ENCODE peak calls at places on chromosomes 1 and 21, in four cellular contexts. One of them, this sample, is unnamed. For H3K9me3, the result is how much of the 10 kb centered on the place peaks cover.

GRCh38 chr1:161305872-161306519 is 3.8 kb downstream of the MPZ start:
- DNase-seq in esophagus squamous epithelium: peak
- DNase-seq in Peyer's patch: peak
- DNase-seq in heart left ventricle: peak
- DNase-seq in this sample: peak

GRCh38 chr21:29181799-29182470 is 51.5 kb downstream of the MAP3K7CL start:
- DNase-seq in esophagus squamous epithelium: no peak
- DNase-seq in Peyer's patch: no peak
- DNase-seq in heart left ventricle: no peak
- DNase-seq in this sample: no peak

GRCh38 chr1:114319480-114319879 is 165.8 kb upstream of the SYT6 start:
- DNase-seq in esophagus squamous epithelium: no peak
- DNase-seq in Peyer's patch: no peak
- DNase-seq in heart left ventricle: no peak
- DNase-seq in this sample: no peak

GRCh38 chr1:201229095-201229494 is 38.5 kb downstream of the IGFN1 start:
- DNase-seq in esophagus squamous epithelium: no peak
- DNase-seq in Peyer's patch: no peak
- DNase-seq in heart left ventricle: no peak
- DNase-seq in this sample: no peak

GRCh38 chr1:114154963-114155322 is 1.3 kb upstream of the SYT6 start:
- DNase-seq in esophagus squamous epithelium: no peak
- DNase-seq in Peyer's patch: no peak
- DNase-seq in heart left ventricle: no peak
- DNase-seq in this sample: no peak

GRCh38 chr1:178518894-178519293 is 6.0 kb downstream of the TEX35 start:
- DNase-seq in esophagus squamous epithelium: no peak
- DNase-seq in Peyer's patch: peak
- DNase-seq in heart left ventricle: no peak
- DNase-seq in this sample: peak

GRCh38 chr1:67836769-67837168 is 3.5 kb upstream of the GNG12 start:
- DNase-seq in esophagus squamous epithelium: no peak
- DNase-seq in Peyer's patch: no peak
- DNase-seq in heart left ventricle: no peak
- DNase-seq in this sample: no peak

GRCh38 chr1:109812691-109813393 is 49.1 kb upstream of the EPS8L3 start:
- DNase-seq in esophagus squamous epithelium: no peak
- DNase-seq in Peyer's patch: no peak
- DNase-seq in heart left ventricle: no peak
- DNase-seq in this sample: no peak

GRCh38 chr1:195530961-195531360 is 1077.3 kb downstream of the KCNT2 start:
- DNase-seq in esophagus squamous epithelium: no peak
- DNase-seq in Peyer's patch: no peak
- DNase-seq in heart left ventricle: no peak
- DNase-seq in this sample: no peak

GRCh38 chr21:35861656-35862055 is 198.7 kb downstream of the SETD4 start:
- DNase-seq in esophagus squamous epithelium: no peak
- DNase-seq in Peyer's patch: no peak
- DNase-seq in heart left ventricle: no peak
- DNase-seq in this sample: no peak

GRCh38 chr1:97119260-97119659 is 397.7 kb downstream of the PTBP2 start:
- DNase-seq in esophagus squamous epithelium: no peak
- DNase-seq in Peyer's patch: no peak
- DNase-seq in heart left ventricle: no peak
- DNase-seq in this sample: no peak

GRCh38 chr1:145962157-145963102 is 1.9 kb downstream of the ANKRD34A start:
- DNase-seq in esophagus squamous epithelium: no peak
- DNase-seq in Peyer's patch: peak
- DNase-seq in heart left ventricle: peak
- DNase-seq in this sample: peak

GRCh38 chr1:64598100-64598571 is 128.2 kb downstream of the CACHD1 start:
- DNase-seq in esophagus squamous epithelium: no peak
- DNase-seq in Peyer's patch: no peak
- DNase-seq in heart left ventricle: no peak
- DNase-seq in this sample: no peak

GRCh38 chr1:182446033-182446669 is 3.8 kb upstream of the RGSL1 start:
- DNase-seq in esophagus squamous epithelium: no peak
- DNase-seq in Peyer's patch: no peak
- DNase-seq in heart left ventricle: no peak
- DNase-seq in this sample: no peak

GRCh38 chr1:80417651-80418050 is 1383.1 kb upstream of the ADGRL2 start:
- DNase-seq in esophagus squamous epithelium: no peak
- DNase-seq in Peyer's patch: no peak
- DNase-seq in heart left ventricle: no peak
- DNase-seq in this sample: no peak

GRCh38 chr1:108646661-108647269 is 14.1 kb downstream of the HENMT1 start:
- DNase-seq in esophagus squamous epithelium: peak
- DNase-seq in Peyer's patch: peak
- DNase-seq in heart left ventricle: peak
- DNase-seq in this sample: peak

GRCh38 chr1:10613340-10613739 is 138.6 kb downstream of the PEX14 start:
- DNase-seq in esophagus squamous epithelium: no peak
- DNase-seq in Peyer's patch: no peak
- DNase-seq in heart left ventricle: no peak
- DNase-seq in this sample: peak

GRCh38 chr1:7315316-7315715 is 455.8 kb upstream of the VAMP3 start:
- DNase-seq in esophagus squamous epithelium: no peak
- DNase-seq in Peyer's patch: no peak
- DNase-seq in heart left ventricle: no peak
- DNase-seq in this sample: no peak

GRCh38 chr21:26966978-26967913 is at the start of gene ADAMTS5:
- DNase-seq in esophagus squamous epithelium: no peak
- DNase-seq in Peyer's patch: peak
- DNase-seq in heart left ventricle: peak
- DNase-seq in this sample: peak

GRCh38 chr1:109896681-109897080 is 14.0 kb upstream of the CSF1 start:
- DNase-seq in esophagus squamous epithelium: no peak
- DNase-seq in Peyer's patch: no peak
- DNase-seq in heart left ventricle: no peak
- DNase-seq in this sample: no peak

GRCh38 chr1:99788896-99789295 is 22.5 kb upstream of the FRRS1 start:
- DNase-seq in esophagus squamous epithelium: no peak
- DNase-seq in Peyer's patch: no peak
- DNase-seq in heart left ventricle: no peak
- DNase-seq in this sample: no peak

GRCh38 chr1:151990856-151991198 is 2.8 kb downstream of the S100A10 start:
- DNase-seq in esophagus squamous epithelium: no peak
- DNase-seq in Peyer's patch: no peak
- DNase-seq in heart left ventricle: peak
- DNase-seq in this sample: no peak

GRCh38 chr1:241063281-241063680 is 293.7 kb downstream of the RGS7 start:
- DNase-seq in esophagus squamous epithelium: no peak
- DNase-seq in Peyer's patch: no peak
- DNase-seq in heart left ventricle: no peak
- DNase-seq in this sample: no peak

GRCh38 chr1:150012611-150013010 is 2.1 kb upstream of the OTUD7B start:
- DNase-seq in esophagus squamous epithelium: no peak
- DNase-seq in Peyer's patch: no peak
- DNase-seq in heart left ventricle: no peak
- DNase-seq in this sample: no peak

GRCh38 chr1:83692524-83693336 is 306.2 kb downstream of the TTLL7 start:
- DNase-seq in esophagus squamous epithelium: no peak
- DNase-seq in Peyer's patch: no peak
- DNase-seq in heart left ventricle: no peak
- DNase-seq in this sample: peak

GRCh38 chr1:22221233-22221780 is 78.4 kb upstream of the WNT4 start:
- DNase-seq in esophagus squamous epithelium: no peak
- DNase-seq in Peyer's patch: no peak
- DNase-seq in heart left ventricle: no peak
- DNase-seq in this sample: peak

GRCh38 chr1:26785611-26786436 is 1.9 kb upstream of the PIGV start:
- DNase-seq in esophagus squamous epithelium: no peak
- DNase-seq in Peyer's patch: no peak
- DNase-seq in heart left ventricle: no peak
- DNase-seq in this sample: no peak

GRCh38 chr1:204617256-204618147 is 68.0 kb downstream of the LRRN2 start:
- DNase-seq in esophagus squamous epithelium: no peak
- DNase-seq in Peyer's patch: no peak
- DNase-seq in heart left ventricle: no peak
- DNase-seq in this sample: no peak

GRCh38 chr1:20385630-20386029 is 95.0 kb downstream of the VWA5B1 start:
- DNase-seq in esophagus squamous epithelium: no peak
- DNase-seq in Peyer's patch: no peak
- DNase-seq in heart left ventricle: no peak
- DNase-seq in this sample: peak

GRCh38 chr1:31483012-31483946 is 70.3 kb downstream of the SERINC2 start:
- DNase-seq in esophagus squamous epithelium: no peak
- DNase-seq in Peyer's patch: no peak
- DNase-seq in heart left ventricle: peak
- DNase-seq in this sample: no peak

GRCh38 chr1:157806431-157807149 is 13.3 kb downstream of the FCRL1 start:
- DNase-seq in esophagus squamous epithelium: peak
- DNase-seq in Peyer's patch: no peak
- DNase-seq in heart left ventricle: no peak
- DNase-seq in this sample: peak

GRCh38 chr1:219958875-219959417 is 30.6 kb upstream of the SLC30A10 start:
- DNase-seq in esophagus squamous epithelium: no peak
- DNase-seq in Peyer's patch: peak
- DNase-seq in heart left ventricle: no peak
- DNase-seq in this sample: no peak

DNA sequence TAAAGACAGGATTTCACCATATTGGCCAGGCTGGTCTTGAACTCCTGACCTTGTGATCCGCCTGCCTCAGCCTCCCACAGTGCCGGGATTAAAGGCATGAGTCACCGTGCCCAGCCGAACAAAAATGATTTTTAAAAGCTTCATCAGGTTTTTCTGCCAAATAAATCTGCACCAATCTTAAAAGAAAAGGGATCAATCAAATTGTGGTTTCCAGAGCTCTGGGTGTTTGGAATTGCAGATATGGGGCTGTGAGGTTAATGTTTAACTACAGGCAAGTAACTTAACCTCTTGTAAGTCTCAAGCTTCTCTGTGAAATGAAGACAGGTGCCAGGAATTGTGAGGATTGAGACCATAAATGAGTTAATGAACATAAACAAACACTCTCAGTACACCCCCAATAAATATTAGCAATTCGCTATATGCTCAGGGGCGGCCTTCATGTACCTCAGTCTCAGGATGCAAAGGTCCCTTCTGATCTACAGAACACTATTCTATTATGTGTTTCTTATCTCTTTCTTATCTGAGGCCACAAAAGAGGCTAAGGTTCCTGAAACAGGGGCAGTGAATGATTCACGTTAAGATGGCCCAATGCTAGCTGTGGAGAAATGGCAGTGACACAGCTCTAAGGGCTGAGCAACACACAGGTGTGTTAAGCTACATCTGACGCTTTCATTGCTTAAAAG is 7.1 kb upstream of the GNPAT start:
- DNase-seq in esophagus squamous epithelium: no peak
- DNase-seq in Peyer's patch: no peak
- DNase-seq in heart left ventricle: no peak
- DNase-seq in this sample: no peak
- H3K27ac ChIP-seq in esophagus squamous epithelium: no peak
- H3K27ac ChIP-seq in Peyer's patch: peak
- H3K27ac ChIP-seq in heart left ventricle: no peak
- H3K27ac ChIP-seq in this sample: no peak

GRCh38 chr1:235504122-235504493 is at the start of gene B3GALNT2:
- DNase-seq in esophagus squamous epithelium: no peak
- DNase-seq in Peyer's patch: no peak
- DNase-seq in heart left ventricle: no peak
- DNase-seq in this sample: no peak

GRCh38 chr1:235507623-235508022 is 3.4 kb upstream of the B3GALNT2 start:
- DNase-seq in esophagus squamous epithelium: no peak
- DNase-seq in Peyer's patch: no peak
- DNase-seq in heart left ventricle: no peak
- DNase-seq in this sample: no peak

GRCh38 chr1:235503333-235504121 is 725 bp downstream of the B3GALNT2 start:
- DNase-seq in esophagus squamous epithelium: no peak
- DNase-seq in Peyer's patch: peak
- DNase-seq in heart left ventricle: peak
- DNase-seq in this sample: peak

GRCh38 chr1:235502601-235503332 is 1.5 kb downstream of the B3GALNT2 start:
- DNase-seq in esophagus squamous epithelium: no peak
- DNase-seq in Peyer's patch: no peak
- DNase-seq in heart left ventricle: no peak
- DNase-seq in this sample: no peak

GRCh38 chr1:235504494-235505222 is 406 bp upstream of the B3GALNT2 start:
- DNase-seq in esophagus squamous epithelium: peak
- DNase-seq in Peyer's patch: peak
- DNase-seq in heart left ventricle: peak
- DNase-seq in this sample: peak
- TF ChIP-seq POLR2A in esophagus squamous epithelium: no peak
- TF ChIP-seq POLR2A in Peyer's patch: peak
- TF ChIP-seq POLR2A in heart left ventricle: peak
- TF ChIP-seq POLR2A in this sample: no peak

DNA sequence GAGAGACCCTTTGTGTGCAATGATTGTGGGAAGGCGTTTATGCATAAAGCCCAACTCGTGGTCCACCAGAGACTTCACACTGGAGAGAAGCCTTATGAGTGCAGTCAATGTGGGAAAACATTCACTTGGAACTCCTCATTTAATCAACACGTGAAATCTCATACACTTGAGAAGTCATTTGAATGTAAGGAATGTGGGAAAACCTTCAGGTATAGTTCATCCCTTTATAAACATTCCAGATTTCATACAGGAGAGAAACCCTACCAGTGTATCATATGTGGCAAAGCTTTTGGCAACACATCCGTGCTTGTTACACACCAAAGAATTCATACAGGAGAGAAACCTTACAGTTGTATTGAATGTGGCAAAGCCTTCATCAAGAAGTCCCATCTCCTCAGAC is 15.5 kb downstream of the ZNF684 start:
- DNase-seq in esophagus squamous epithelium: no peak
- DNase-seq in Peyer's patch: no peak
- DNase-seq in heart left ventricle: no peak
- DNase-seq in this sample: no peak
- H3K9me3 ChIP-seq in esophagus squamous epithelium: under half
- H3K9me3 ChIP-seq in Peyer's patch: under half
- H3K9me3 ChIP-seq in heart left ventricle: under half
- H3K9me3 ChIP-seq in this sample: under half

DNA sequence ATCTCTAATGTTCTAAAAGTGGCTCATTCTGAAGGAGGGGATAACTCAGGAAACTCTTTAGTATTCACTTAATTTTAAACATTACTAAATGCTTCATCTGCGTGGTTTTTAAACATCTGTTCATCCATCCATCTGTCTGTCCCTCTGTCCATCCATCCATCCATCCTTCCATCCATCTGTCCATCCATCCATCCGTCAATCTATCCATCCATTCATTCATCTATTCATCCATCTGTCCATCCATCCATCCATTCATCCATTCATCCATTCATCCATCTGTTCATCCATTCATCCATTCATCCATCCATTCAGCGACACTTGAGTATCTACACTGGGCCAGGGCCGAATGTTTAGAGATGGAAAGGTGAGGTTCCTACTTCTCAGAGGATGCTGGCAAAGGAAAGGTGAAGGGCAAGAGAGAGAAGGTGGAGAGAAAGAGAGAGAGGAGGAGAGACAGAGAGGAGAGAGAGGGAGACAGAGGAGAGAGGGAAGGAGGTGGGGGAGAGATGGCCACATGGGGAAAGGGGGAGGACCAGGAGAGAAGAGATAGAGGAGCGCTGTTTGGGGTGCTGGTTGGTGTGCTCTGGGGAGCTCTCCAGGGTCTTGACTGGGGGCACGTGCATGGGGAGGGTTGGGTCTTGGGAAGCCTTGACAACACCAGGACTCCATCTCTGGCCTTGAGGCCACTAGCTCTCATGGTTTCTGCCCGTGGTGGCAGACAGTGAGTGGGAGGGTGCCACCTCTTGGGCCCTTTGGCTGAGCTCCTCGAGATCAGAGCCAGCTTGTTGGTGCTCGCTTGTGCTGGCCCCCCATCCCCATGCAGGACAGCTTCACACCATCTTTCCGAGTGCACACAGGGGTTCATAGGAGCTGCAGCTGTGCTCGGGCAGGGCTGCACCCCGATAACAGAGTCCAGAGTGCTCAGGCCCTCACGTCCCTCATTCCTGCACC is 45.6 kb downstream of the ABCG1 start:
- DNase-seq in esophagus squamous epithelium: no peak
- DNase-seq in Peyer's patch: no peak
- DNase-seq in heart left ventricle: no peak
- DNase-seq in this sample: no peak
- H3K27ac ChIP-seq in esophagus squamous epithelium: no peak
- H3K27ac ChIP-seq in Peyer's patch: no peak
- H3K27ac ChIP-seq in heart left ventricle: peak
- H3K27ac ChIP-seq in this sample: peak

This sample was measured in spleen.